ENCODE peak calls at places on chromosomes 4 and X, in six cellular contexts. One of them, this sample, is unnamed.

GRCh38 chr4:15362541-15362940 is 65.3 kb upstream of the C1QTNF7 start:
- DNase-seq in cardiac fibroblast: no peak
- DNase-seq in kidney: no peak
- DNase-seq in fibroblast of mammary gland: no peak
- DNase-seq in activated B cell treated with CpG ODN at 0.5 μM for 24 hours: no peak
- DNase-seq in HFF-Myc: no peak
- DNase-seq in this sample: no peak

GRCh38 chrX:154603438-154604430 is 15.3 kb downstream of the CTAG1B start:
- DNase-seq in cardiac fibroblast: peak; percentile 68
- DNase-seq in kidney: no peak
- DNase-seq in fibroblast of mammary gland: peak; percentile 58
- DNase-seq in activated B cell treated with CpG ODN at 0.5 μM for 24 hours: no peak
- DNase-seq in HFF-Myc: peak; percentile 52
- DNase-seq in this sample: no peak

GRCh38 chr4:145390566-145390965 is 91.1 kb upstream of the SMAD1 start:
- DNase-seq in cardiac fibroblast: no peak
- DNase-seq in kidney: no peak
- DNase-seq in fibroblast of mammary gland: no peak
- DNase-seq in activated B cell treated with CpG ODN at 0.5 μM for 24 hours: no peak
- DNase-seq in HFF-Myc: no peak
- DNase-seq in this sample: no peak

GRCh38 chr4:65747386-65747785 is 77.1 kb upstream of the EPHA5 start:
- DNase-seq in cardiac fibroblast: no peak
- DNase-seq in kidney: no peak
- DNase-seq in fibroblast of mammary gland: no peak
- DNase-seq in activated B cell treated with CpG ODN at 0.5 μM for 24 hours: no peak
- DNase-seq in HFF-Myc: no peak
- DNase-seq in this sample: no peak

GRCh38 chrX:97629597-97629985 is 745.9 kb downstream of the RPA4 start:
- DNase-seq in cardiac fibroblast: no peak
- DNase-seq in kidney: no peak
- DNase-seq in fibroblast of mammary gland: no peak
- DNase-seq in activated B cell treated with CpG ODN at 0.5 μM for 24 hours: no peak
- DNase-seq in HFF-Myc: no peak
- DNase-seq in this sample: no peak

GRCh38 chr4:141153751-141154510 is 20.7 kb upstream of the RNF150 start:
- DNase-seq in cardiac fibroblast: peak; percentile 68
- DNase-seq in kidney: no peak
- DNase-seq in fibroblast of mammary gland: peak; percentile 57
- DNase-seq in activated B cell treated with CpG ODN at 0.5 μM for 24 hours: no peak
- DNase-seq in HFF-Myc: no peak
- DNase-seq in this sample: no peak

GRCh38 chr4:95910749-95911148 is 70.9 kb downstream of the PDHA2 start:
- DNase-seq in cardiac fibroblast: no peak
- DNase-seq in kidney: no peak
- DNase-seq in fibroblast of mammary gland: no peak
- DNase-seq in activated B cell treated with CpG ODN at 0.5 μM for 24 hours: no peak
- DNase-seq in HFF-Myc: no peak
- DNase-seq in this sample: no peak

GRCh38 chrX:114047558-114047957 is 536.3 kb upstream of the HTR2C start:
- DNase-seq in cardiac fibroblast: no peak
- DNase-seq in kidney: no peak
- DNase-seq in fibroblast of mammary gland: no peak
- DNase-seq in activated B cell treated with CpG ODN at 0.5 μM for 24 hours: no peak
- DNase-seq in HFF-Myc: no peak
- DNase-seq in this sample: no peak

GRCh38 chr4:3382251-3382650 is 59.5 kb upstream of the HGFAC start:
- DNase-seq in cardiac fibroblast: no peak
- DNase-seq in kidney: no peak
- DNase-seq in fibroblast of mammary gland: no peak
- DNase-seq in activated B cell treated with CpG ODN at 0.5 μM for 24 hours: no peak
- DNase-seq in HFF-Myc: no peak
- DNase-seq in this sample: no peak

GRCh38 chrX:145817299-145817665 is 347 bp upstream of the SLITRK2 start:
- DNase-seq in cardiac fibroblast: no peak
- DNase-seq in kidney: peak; percentile 53
- DNase-seq in fibroblast of mammary gland: peak; percentile 2
- DNase-seq in activated B cell treated with CpG ODN at 0.5 μM for 24 hours: no peak
- DNase-seq in HFF-Myc: no peak
- DNase-seq in this sample: no peak

GRCh38 chr4:158371158-158371557 is 150.5 kb upstream of the RXFP1 start:
- DNase-seq in cardiac fibroblast: peak; percentile 52
- DNase-seq in kidney: no peak
- DNase-seq in fibroblast of mammary gland: peak; percentile 49
- DNase-seq in activated B cell treated with CpG ODN at 0.5 μM for 24 hours: no peak
- DNase-seq in HFF-Myc: no peak
- DNase-seq in this sample: no peak

GRCh38 chr4:24743931-24744330 is 51.4 kb upstream of the SOD3 start:
- DNase-seq in cardiac fibroblast: no peak
- DNase-seq in kidney: no peak
- DNase-seq in fibroblast of mammary gland: no peak
- DNase-seq in activated B cell treated with CpG ODN at 0.5 μM for 24 hours: no peak
- DNase-seq in HFF-Myc: no peak
- DNase-seq in this sample: no peak

GRCh38 chr4:186819357-186820086 is 95.9 kb upstream of the FAT1 start:
- DNase-seq in cardiac fibroblast: no peak
- DNase-seq in kidney: no peak
- DNase-seq in fibroblast of mammary gland: no peak
- DNase-seq in activated B cell treated with CpG ODN at 0.5 μM for 24 hours: no peak
- DNase-seq in HFF-Myc: no peak
- DNase-seq in this sample: no peak

GRCh38 chrX:1072637-1073377 is 139.6 kb downstream of the CRLF2 start:
- DNase-seq in cardiac fibroblast: no peak
- DNase-seq in kidney: peak; percentile 40
- DNase-seq in fibroblast of mammary gland: no peak
- DNase-seq in activated B cell treated with CpG ODN at 0.5 μM for 24 hours: no peak
- DNase-seq in HFF-Myc: no peak
- DNase-seq in this sample: no peak

GRCh38 chrX:99795495-99795894 is 614.6 kb downstream of the PCDH19 start:
- DNase-seq in cardiac fibroblast: no peak
- DNase-seq in kidney: no peak
- DNase-seq in fibroblast of mammary gland: no peak
- DNase-seq in activated B cell treated with CpG ODN at 0.5 μM for 24 hours: no peak
- DNase-seq in HFF-Myc: no peak
- DNase-seq in this sample: no peak
- TF ChIP-seq CTCF in cardiac fibroblast: no peak
- TF ChIP-seq CTCF in kidney: no peak
- TF ChIP-seq CTCF in fibroblast of mammary gland: peak; percentile 12
- TF ChIP-seq CTCF in activated B cell treated with CpG ODN at 0.5 μM for 24 hours: no peak
- TF ChIP-seq CTCF in HFF-Myc: no peak
- TF ChIP-seq CTCF in this sample: no peak

DNA sequence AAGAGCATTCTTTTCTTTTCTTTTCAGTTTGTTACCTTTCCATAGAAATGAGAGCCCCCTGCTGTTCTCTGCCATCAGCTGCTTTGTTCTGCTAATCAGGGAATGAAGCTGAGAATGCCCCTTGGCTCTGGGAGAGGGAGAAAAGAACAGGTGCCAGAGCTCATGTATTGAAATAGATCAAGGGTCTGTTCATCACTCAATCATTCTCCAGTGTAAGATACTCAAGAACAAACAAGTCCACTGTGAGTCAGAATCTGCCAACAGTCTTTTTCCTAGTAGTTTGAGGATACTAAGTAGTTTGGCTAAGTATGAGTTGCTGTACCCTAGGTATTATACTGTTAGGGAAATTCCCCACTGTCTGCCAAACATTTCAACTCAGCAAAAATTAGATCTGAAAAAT is 144.3 kb downstream of the RTL3 start:
- DNase-seq in cardiac fibroblast: no peak
- DNase-seq in kidney: no peak
- DNase-seq in fibroblast of mammary gland: peak; percentile 3
- DNase-seq in activated B cell treated with CpG ODN at 0.5 μM for 24 hours: no peak
- DNase-seq in HFF-Myc: no peak
- DNase-seq in this sample: no peak
- TF ChIP-seq CTCF in cardiac fibroblast: no peak
- TF ChIP-seq CTCF in kidney: no peak
- TF ChIP-seq CTCF in fibroblast of mammary gland: peak; percentile 14
- TF ChIP-seq CTCF in activated B cell treated with CpG ODN at 0.5 μM for 24 hours: no peak
- TF ChIP-seq CTCF in HFF-Myc: no peak
- TF ChIP-seq CTCF in this sample: no peak

DNA sequence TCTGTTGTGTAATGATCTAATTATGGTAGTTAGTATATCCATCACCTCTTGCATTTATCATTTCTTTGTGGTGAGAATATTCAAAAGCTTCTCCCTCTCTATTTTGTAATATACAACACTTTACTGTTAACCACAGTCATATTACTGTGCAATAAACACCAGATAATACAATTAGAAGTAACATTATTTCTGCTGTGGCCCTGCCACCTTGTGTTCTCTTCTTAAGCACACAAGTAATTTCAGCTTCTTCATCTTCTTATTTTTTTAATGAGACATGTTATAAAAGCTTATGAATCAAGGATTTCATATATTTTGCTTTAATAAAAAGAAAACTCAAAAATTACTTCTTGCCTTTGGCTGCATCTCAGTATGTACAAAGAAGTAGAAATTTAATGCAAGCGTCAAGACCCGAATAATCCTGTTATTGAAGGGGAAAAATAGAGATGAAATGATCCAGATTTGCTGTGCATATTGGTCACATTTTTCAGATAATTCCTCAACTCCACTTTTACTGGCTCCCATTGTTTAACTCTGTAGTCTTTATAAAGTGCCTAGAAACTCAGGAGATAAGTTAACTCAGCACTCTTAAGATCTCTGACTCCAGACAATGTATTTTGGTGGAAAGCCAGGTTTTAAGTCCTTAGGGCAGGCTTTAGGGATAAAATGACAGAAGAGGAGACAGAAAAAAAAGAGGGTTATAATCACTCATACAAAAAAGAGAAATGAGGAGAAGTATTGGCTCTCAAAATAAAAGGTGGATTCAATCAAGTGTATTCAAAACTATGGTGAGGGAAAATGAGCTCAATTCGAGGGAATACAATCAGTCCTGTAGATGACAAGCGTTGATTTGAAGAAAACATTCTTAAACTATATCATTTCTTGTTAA is 675.0 kb upstream of the INTU start:
- DNase-seq in cardiac fibroblast: peak; percentile 55
- DNase-seq in kidney: no peak
- DNase-seq in fibroblast of mammary gland: peak; percentile 71
- DNase-seq in activated B cell treated with CpG ODN at 0.5 μM for 24 hours: no peak
- DNase-seq in HFF-Myc: no peak
- DNase-seq in this sample: no peak
- TF ChIP-seq CTCF in cardiac fibroblast: peak; percentile 11
- TF ChIP-seq CTCF in kidney: no peak
- TF ChIP-seq CTCF in fibroblast of mammary gland: peak; percentile 32
- TF ChIP-seq CTCF in activated B cell treated with CpG ODN at 0.5 μM for 24 hours: no peak
- TF ChIP-seq CTCF in HFF-Myc: no peak
- TF ChIP-seq CTCF in this sample: no peak

DNA sequence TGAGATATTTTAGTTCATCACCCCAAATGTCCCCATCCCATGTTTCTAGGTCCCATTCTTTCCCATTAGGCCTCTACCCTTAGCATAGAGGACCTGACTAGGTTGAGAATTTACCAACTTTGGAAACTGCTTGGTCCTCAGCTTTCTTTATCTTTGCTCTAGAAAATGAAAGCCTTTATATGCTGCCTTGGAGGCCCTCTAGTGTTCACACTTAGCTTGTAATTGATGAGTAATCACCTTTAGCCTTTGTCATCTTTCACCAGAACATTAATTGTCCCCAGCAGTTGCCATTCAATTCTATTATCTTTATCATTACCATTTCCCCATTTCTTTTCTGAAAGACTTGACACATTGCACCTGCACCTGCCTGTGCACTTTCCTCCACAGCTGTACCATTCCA is 589.2 kb upstream of the NR3C2 start:
- DNase-seq in cardiac fibroblast: peak; percentile 7
- DNase-seq in kidney: no peak
- DNase-seq in fibroblast of mammary gland: peak; percentile 28
- DNase-seq in activated B cell treated with CpG ODN at 0.5 μM for 24 hours: no peak
- DNase-seq in HFF-Myc: no peak
- DNase-seq in this sample: no peak
- TF ChIP-seq CTCF in cardiac fibroblast: peak; percentile 54
- TF ChIP-seq CTCF in kidney: peak; percentile 48
- TF ChIP-seq CTCF in fibroblast of mammary gland: peak; percentile 40
- TF ChIP-seq CTCF in activated B cell treated with CpG ODN at 0.5 μM for 24 hours: no peak
- TF ChIP-seq CTCF in HFF-Myc: peak; percentile 15
- TF ChIP-seq CTCF in this sample: no peak

DNA sequence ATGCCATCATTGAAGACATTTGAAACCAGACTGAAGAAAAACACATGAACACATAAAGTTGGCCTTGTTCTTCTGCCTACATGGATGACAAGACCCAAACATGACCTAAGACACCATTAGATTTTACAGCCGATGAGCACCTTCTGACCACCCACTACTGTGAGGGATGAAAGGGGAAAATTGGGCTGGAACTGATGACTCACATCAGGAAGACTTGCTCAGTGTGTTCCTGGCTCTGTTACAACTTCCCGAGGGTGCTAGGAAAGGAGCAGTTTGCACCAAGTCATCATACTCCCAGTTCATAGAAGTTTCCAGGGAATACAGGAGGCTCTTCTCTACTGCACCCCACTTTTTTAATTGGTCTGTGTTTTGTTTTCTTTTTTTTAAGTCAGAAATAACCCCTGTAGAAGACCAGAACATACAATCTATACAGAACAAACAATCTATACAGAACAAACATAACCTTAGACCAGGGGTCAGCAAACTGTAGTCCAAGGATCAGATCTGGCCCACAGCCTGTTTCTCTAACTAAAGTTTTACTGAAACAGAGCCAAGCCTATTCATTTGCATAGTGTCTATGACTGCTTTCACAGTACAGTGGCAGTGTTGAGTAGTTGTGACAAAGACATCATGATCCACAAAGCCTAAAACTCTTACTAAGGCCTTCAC is 25.3 kb downstream of the BTC start:
- DNase-seq in cardiac fibroblast: peak; percentile 64
- DNase-seq in kidney: no peak
- DNase-seq in fibroblast of mammary gland: peak; percentile 89
- DNase-seq in activated B cell treated with CpG ODN at 0.5 μM for 24 hours: no peak
- DNase-seq in HFF-Myc: peak; percentile 6
- DNase-seq in this sample: no peak
- TF ChIP-seq CTCF in cardiac fibroblast: no peak
- TF ChIP-seq CTCF in kidney: no peak
- TF ChIP-seq CTCF in fibroblast of mammary gland: no peak
- TF ChIP-seq CTCF in activated B cell treated with CpG ODN at 0.5 μM for 24 hours: no peak
- TF ChIP-seq CTCF in HFF-Myc: no peak
- TF ChIP-seq CTCF in this sample: no peak

This sample was measured in mesothelial cell of epicardium.